ENCODE peak calls at places on chromosomes 11 and 22, in five cellular contexts. S, N, D, A and Z are unnamed samples.

GRCh38 chr11:55707029-55707428 is 45.0 kb downstream of the OR4C6 start:
- DNase-seq in N (peak; percentile 38), A (no peak), D (no peak), S (no peak), Z (peak; percentile 47)

GRCh38 chr11:47244664-47245350 is 3.8 kb downstream of the ACP2 start:
- DNase-seq in N (no peak), A (no peak), D (no peak), S (no peak), Z (no peak)

GRCh38 chr11:16859651-16860050 is 121.2 kb downstream of the C11orf58 start:
- DNase-seq in N (no peak), A (no peak), D (no peak), S (no peak), Z (no peak)

GRCh38 chr22:47444746-47445065 is 682.3 kb downstream of the TBC1D22A start:
- DNase-seq in S (peak; percentile 39), N (no peak), D (no peak), A (no peak), Z (no peak)

GRCh38 chr11:82790723-82791487 is 57.2 kb upstream of the FAM181B start:
- DNase-seq in N (no peak), S (no peak), D (no peak), A (no peak), Z (peak; percentile 82)

GRCh38 chr11:36360833-36361232 is 64.7 kb downstream of the PRR5L start:
- DNase-seq in N (no peak), A (no peak), S (no peak), D (no peak), Z (no peak)

GRCh38 chr22:49961601-49962011 is 1.0 kb downstream of the PIM3 start:
- DNase-seq in D (no peak), S (no peak), N (peak; percentile 49), A (no peak), Z (no peak)

GRCh38 chr11:118634435-118635236 is 27.2 kb downstream of the PHLDB1 start:
- DNase-seq in N (no peak), S (peak; percentile 87), A (peak; percentile 86), D (no peak), Z (peak; percentile 46)

GRCh38 chr11:24716403-24716802 is 219.6 kb downstream of the LUZP2 start:
- DNase-seq in A (no peak), S (no peak), N (no peak), D (no peak), Z (no peak)

GRCh38 chr11:122322369-122322768 is 206.4 kb upstream of the BLID start:
- DNase-seq in S (no peak), D (peak; percentile 52), A (no peak), N (no peak), Z (no peak)

GRCh38 chr11:81497202-81497804 is 1236.4 kb downstream of the FAM181B start:
- DNase-seq in N (peak; percentile 24), D (no peak), A (no peak), S (no peak), Z (peak; percentile 50)

GRCh38 chr22:37503850-37504249 is 15.4 kb downstream of the CARD10 start:
- DNase-seq in A (peak; percentile 64), D (no peak), N (peak; percentile 53), S (peak; percentile 86), Z (no peak)

GRCh38 chr11:84558085-84558905 is 1068.8 kb downstream of the DLG2 start:
- DNase-seq in A (no peak), D (no peak), S (peak; percentile 66), N (peak; percentile 77), Z (peak; percentile 51)

GRCh38 chr22:30044369-30044768 is 35.9 kb upstream of the HORMAD2 start:
- DNase-seq in A (no peak), S (peak; percentile 72), N (no peak), D (no peak), Z (peak; percentile 40)

GRCh38 chr11:129950319-129951034 is 52.2 kb downstream of the PRDM10 start:
- DNase-seq in D (peak; percentile 53), S (no peak), N (no peak), A (peak; percentile 41), Z (peak; percentile 72)

GRCh38 chr11:111978028-111978771 is 41.1 kb downstream of the DIXDC1 start:
- DNase-seq in A (peak; percentile 43), S (peak; percentile 62), N (no peak), D (peak; percentile 64), Z (no peak)

GRCh38 chr11:2377511-2378443 is 667 bp downstream of the CD81 start:
- DNase-seq in S (peak; percentile 85), N (peak; percentile 37), D (peak; percentile 62), A (no peak), Z (peak; percentile 35)

GRCh38 chr11:74487875-74488274 is 5.6 kb downstream of the LIPT2 start:
- DNase-seq in D (no peak), A (no peak), S (no peak), N (peak; percentile 51), Z (peak; percentile 31)

GRCh38 chr11:121134758-121135312 is 33.8 kb downstream of the TECTA start:
- DNase-seq in S (no peak), D (no peak), N (no peak), A (no peak), Z (no peak)

GRCh38 chr11:2525941-2526807 is 81.4 kb downstream of the KCNQ1 start:
- DNase-seq in N (no peak), D (no peak), S (peak; percentile 49), A (peak; percentile 21), Z (no peak)

GRCh38 chr22:46934746-46935491 is 172.5 kb downstream of the TBC1D22A start:
- DNase-seq in S (peak; percentile 83), A (no peak), N (peak; percentile 56), D (no peak), Z (peak; percentile 89)

GRCh38 chr11:2301631-2302272 is at the start of the genes C11orf21 and TSPAN32:
- DNase-seq in A (peak; percentile 74), N (no peak), S (peak; percentile 81), D (peak; percentile 35), Z (peak; percentile 94)

GRCh38 chr22:21657361-21658118 is 8.3 kb upstream of the PPIL2 start:
- DNase-seq in S (peak; percentile 93), A (peak; percentile 77), D (peak; percentile 36), N (peak; percentile 52), Z (peak; percentile 82)
- TF ChIP-seq POLR2A in S (no peak), A (no peak), D (no peak), N (peak; percentile 21), Z (peak; percentile 47)

DNA sequence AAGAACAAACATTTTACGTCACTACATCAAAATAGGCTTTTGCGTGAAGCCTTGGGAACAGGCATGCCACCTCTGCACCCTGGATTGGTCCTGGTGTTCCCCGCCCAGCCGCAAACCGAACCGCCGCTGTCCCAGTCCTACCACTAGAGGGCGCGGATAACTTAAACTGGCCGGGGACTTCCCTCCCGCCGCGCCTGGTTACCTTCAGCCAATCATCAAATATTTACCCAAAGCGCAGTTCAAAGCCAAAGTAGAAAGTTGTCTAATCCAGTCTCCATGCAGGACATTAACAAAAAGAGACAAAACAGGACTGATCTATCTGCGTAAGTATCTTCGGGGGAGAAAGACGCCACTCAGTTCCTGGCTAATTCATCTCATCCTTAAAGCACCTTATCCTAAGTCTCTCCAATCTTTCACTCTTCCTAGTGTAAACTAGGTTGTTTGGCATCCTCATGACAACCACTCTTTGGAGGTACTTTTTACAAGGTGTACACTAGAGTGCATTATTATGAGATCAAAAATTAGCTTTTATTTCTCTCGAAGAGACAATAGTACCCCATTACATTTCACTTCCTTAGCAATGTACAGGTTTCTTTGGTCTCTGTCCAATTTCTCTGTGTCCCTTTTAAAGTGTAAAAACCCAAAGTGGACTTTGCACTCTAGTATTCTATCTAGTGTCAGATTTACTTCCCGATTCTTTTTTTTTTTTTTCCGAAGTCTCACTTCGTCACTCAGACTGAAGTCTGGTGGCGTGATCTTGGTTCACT is 3.9 kb upstream of the CRY2 start:
- DNase-seq in A (peak; percentile 87), N (peak; percentile 91), D (peak; percentile 92), S (peak; percentile 96), Z (peak; percentile 89)
- TF ChIP-seq POLR2A in A (no peak), N (no peak), D (no peak), S (no peak), Z (no peak)

DNA sequence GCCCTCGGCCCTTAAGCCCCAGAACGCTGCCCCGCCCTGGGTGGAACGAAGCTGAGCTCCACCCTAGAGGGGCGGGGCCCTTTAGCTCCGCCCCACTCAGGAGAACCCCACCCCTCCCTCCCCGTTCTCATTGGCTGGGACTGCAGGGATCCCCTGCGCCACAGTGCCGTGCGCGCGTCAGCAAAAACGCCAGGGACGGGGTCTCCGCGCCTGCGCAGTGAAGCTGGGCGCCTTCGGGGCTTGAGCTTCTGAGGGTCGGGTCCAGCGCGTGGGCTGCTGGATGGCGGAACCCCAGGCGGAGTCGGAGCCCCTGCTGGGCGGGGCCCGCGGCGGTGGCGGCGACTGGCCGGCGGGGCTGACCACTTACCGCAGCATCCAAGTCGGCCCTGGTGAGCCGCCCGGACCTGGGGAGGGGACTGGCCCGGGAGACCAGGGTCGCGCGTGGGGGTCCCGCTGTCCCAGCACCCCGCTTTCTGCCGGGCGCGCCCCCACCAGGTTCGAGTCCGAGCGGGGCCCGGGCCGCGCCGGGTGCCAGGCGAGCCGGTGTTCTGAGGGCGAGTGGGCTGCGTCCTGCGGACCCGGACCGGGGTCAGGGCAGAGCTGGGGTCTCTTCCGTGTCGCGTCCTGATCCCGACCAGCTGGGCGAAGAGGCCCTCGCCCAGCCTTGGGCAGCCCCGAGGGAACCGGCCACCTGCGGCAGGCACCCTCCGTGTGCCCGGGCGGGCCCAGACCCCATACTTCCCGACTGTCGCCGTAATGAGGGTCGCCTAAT is at the start of gene TPCN2:
- DNase-seq in S (peak; percentile 96), A (peak; percentile 97), D (peak; percentile 88), N (peak; percentile 95), Z (peak; percentile 97)
- TF ChIP-seq POLR2A in S (peak; percentile 66), A (peak; percentile 86), D (no peak), N (peak; percentile 87), Z (peak; percentile 63)

DNA sequence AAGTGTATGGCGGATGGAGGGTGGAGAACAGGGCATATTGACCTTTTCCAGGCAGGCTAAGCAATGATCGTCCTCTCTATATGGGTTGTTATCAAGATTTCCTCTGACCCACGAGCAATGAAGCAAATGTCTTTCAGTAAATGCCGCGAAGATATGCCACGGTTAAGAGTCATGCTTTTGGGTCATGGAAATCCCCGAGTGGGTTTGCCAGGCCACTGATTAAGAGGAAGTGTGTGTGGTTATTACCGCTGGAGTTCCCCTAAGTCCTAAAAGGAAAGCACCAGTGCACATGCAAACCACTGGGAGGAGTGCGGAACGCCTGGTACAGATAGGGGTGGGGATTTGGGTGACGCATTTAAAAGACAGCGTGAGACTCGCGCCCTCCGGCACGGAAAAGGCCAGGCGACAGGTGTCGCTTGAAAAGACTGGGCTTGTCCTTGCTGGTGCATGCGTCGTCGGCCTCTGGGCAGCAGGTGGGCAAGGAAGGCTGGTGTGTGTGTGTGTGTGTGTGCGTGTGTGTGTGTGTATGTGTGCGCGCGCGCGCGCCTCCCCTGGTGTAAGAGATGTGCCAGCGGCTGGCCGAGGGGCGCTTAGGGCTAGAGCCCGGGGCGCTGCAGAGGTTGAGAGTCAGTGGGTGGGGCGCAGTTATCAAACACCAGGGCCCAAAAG is at the start of gene BIRC3:
- DNase-seq in N (peak; percentile 97), D (peak; percentile 92), A (peak; percentile 88), S (peak; percentile 97), Z (peak; percentile 75)
- TF ChIP-seq POLR2A in N (peak; percentile 59), D (no peak), A (peak; percentile 29), S (peak; percentile 69), Z (peak; percentile 38)

GRCh38 chr11:69669486-69669885 is 5.7 kb downstream of the LTO1 start:
- DNase-seq in S (no peak), N (no peak), D (no peak), A (no peak), Z (no peak)
- TF ChIP-seq POLR2A in S (no peak), N (no peak), D (no peak), A (no peak), Z (no peak)